ENCODE peak calls at places on chromosomes 4 and X, in six cellular contexts. D, X, J, T, P and Y are unnamed samples.

GRCh38 chr4:118032691-118033090 is 1.6 kb upstream of the NDST3 start:
- DNase-seq in D (no peak), X (peak; percentile 16), T (no peak), J (no peak), P (peak; percentile 10), Y (peak; percentile 42)

GRCh38 chrX:153922932-153923857 is 2.9 kb downstream of the ARHGAP4 start:
- DNase-seq in P (peak; percentile 66), T (peak; percentile 72), X (no peak), J (peak; percentile 8), D (peak; percentile 83), Y (peak; percentile 63)

GRCh38 chrX:20284992-20285391 is 18.3 kb upstream of the RPS6KA3 start:
- DNase-seq in J (no peak), X (no peak), D (no peak), T (no peak), P (no peak), Y (no peak)

GRCh38 chr4:11700751-11701226 is 272.1 kb upstream of the HS3ST1 start:
- DNase-seq in T (no peak), D (no peak), J (no peak), P (peak; percentile 75), X (peak; percentile 27), Y (peak; percentile 54)

GRCh38 chrX:125646195-125646594 is 326.5 kb downstream of the TEX13C start:
- DNase-seq in D (no peak), T (no peak), P (no peak), J (no peak), X (no peak), Y (no peak)

GRCh38 chr4:164509951-164510350 is 244.0 kb upstream of the SMIM31 start:
- DNase-seq in D (no peak), P (peak; percentile 2), J (no peak), X (peak; percentile 35), T (no peak), Y (peak; percentile 63)

GRCh38 chrX:56623316-56623715 is 59.9 kb downstream of the UBQLN2 start:
- DNase-seq in J (no peak), T (no peak), X (no peak), P (no peak), D (no peak), Y (no peak)

GRCh38 chr4:43244688-43245382 is 352.3 kb downstream of the GRXCR1 start:
- DNase-seq in P (no peak), J (no peak), X (no peak), T (no peak), D (no peak), Y (no peak)

GRCh38 chr4:10160280-10160856 is 43.8 kb upstream of the WDR1 start:
- DNase-seq in J (no peak), T (no peak), D (no peak), X (no peak), P (peak; percentile 21), Y (peak; percentile 20)

GRCh38 chrX:12917753-12918152 is 11.3 kb downstream of the TLR8 start:
- DNase-seq in X (no peak), J (no peak), P (no peak), D (no peak), T (no peak), Y (no peak)

GRCh38 chrX:111006119-111006518 is 89.9 kb upstream of the PAK3 start:
- DNase-seq in X (no peak), P (peak; percentile 34), J (no peak), D (no peak), T (no peak), Y (peak; percentile 30)

GRCh38 chrX:77440310-77440709 is 6.9 kb upstream of the FGF16 start:
- DNase-seq in D (no peak), J (no peak), X (no peak), P (no peak), T (no peak), Y (no peak)

GRCh38 chrX:1614927-1615326 is at the start of gene ASMT:
- DNase-seq in J (no peak), P (no peak), D (no peak), X (no peak), T (no peak), Y (no peak)

GRCh38 chr4:170047774-170048354 is 21.7 kb upstream of the MFAP3L start:
- DNase-seq in X (peak; percentile 18), P (peak; percentile 73), J (peak; percentile 40), T (peak; percentile 50), D (no peak), Y (peak; percentile 62)

GRCh38 chr4:22410645-22411247 is 105.1 kb downstream of the ADGRA3 start:
- DNase-seq in T (no peak), P (peak; percentile 19), X (no peak), J (no peak), D (no peak), Y (peak; percentile 22)

GRCh38 chrX:13515181-13515930 is 54.0 kb upstream of the EGFL6 start:
- DNase-seq in P (no peak), X (no peak), J (peak; percentile 36), T (no peak), D (no peak), Y (no peak)

GRCh38 chr4:165505991-165506779 is 127.4 kb downstream of the CPE start:
- DNase-seq in D (no peak), T (no peak), J (peak; percentile 88), X (no peak), P (peak; percentile 73), Y (peak; percentile 69)

GRCh38 chrX:129798888-129799287 is 19.1 kb downstream of the SASH3 start:
- DNase-seq in P (no peak), J (no peak), X (no peak), D (no peak), T (no peak), Y (no peak)

GRCh38 chrX:140439455-140439854 is 65.4 kb downstream of the SOX3 start:
- DNase-seq in P (no peak), X (peak; percentile 1), J (no peak), D (no peak), T (no peak), Y (peak; percentile 34)

GRCh38 chr4:73451978-73452747 is 16.1 kb downstream of the AFP start:
- DNase-seq in D (no peak), P (peak; percentile 6), X (no peak), T (no peak), J (no peak), Y (no peak)

GRCh38 chrX:44344194-44344593 is 722 bp upstream of the EFHC2 start:
- DNase-seq in D (no peak), T (peak; percentile 38), P (no peak), X (no peak), J (no peak), Y (no peak)

GRCh38 chr4:30716158-30716557 is 4.0 kb upstream of the PCDH7 start:
- DNase-seq in J (no peak), X (peak; percentile 23), T (no peak), D (no peak), P (peak; percentile 63), Y (peak; percentile 59)

GRCh38 chr4:167903291-167903721 is 189.0 kb upstream of the ANXA10 start:
- DNase-seq in D (no peak), P (peak; percentile 79), J (no peak), T (no peak), X (peak; percentile 54), Y (peak; percentile 54)

GRCh38 chrX:136623400-136623799 is 24.6 kb upstream of the CD40LG start:
- DNase-seq in T (no peak), J (no peak), D (no peak), X (no peak), P (no peak), Y (no peak)

GRCh38 chrX:94256396-94256795 is 582.4 kb downstream of the FAM133A start:
- DNase-seq in P (no peak), D (no peak), T (no peak), X (no peak), J (no peak), Y (no peak)

GRCh38 chr4:101027721-101028120 is 319.6 kb downstream of the PPP3CA start:
- DNase-seq in T (no peak), P (no peak), J (no peak), X (no peak), D (no peak), Y (no peak)

GRCh38 chr4:152044341-152044740 is 283.5 kb upstream of the GATB start:
- DNase-seq in J (no peak), X (no peak), T (no peak), D (no peak), P (no peak), Y (no peak)

GRCh38 chr4:164012396-164013027 is 518.0 kb downstream of the TMA16 start:
- DNase-seq in T (no peak), J (no peak), D (no peak), X (peak; percentile 27), P (peak; percentile 34), Y (peak; percentile 66)

GRCh38 chr4:114539985-114540384 is 58.6 kb upstream of the UGT8 start:
- DNase-seq in T (no peak), P (no peak), D (no peak), J (no peak), X (no peak), Y (no peak)
- TF ChIP-seq CTCF in T (no peak), P (no peak), D (no peak), J (no peak), X (no peak), Y (no peak)

GRCh38 chr4:34328939-34329338 is 1915.4 kb downstream of the ARAP2 start:
- DNase-seq in P (no peak), X (no peak), T (no peak), D (no peak), J (no peak), Y (no peak)

GRCh38 chr4:34318773-34319172 is 1925.5 kb downstream of the ARAP2 start:
- DNase-seq in T (no peak), D (no peak), J (no peak), X (no peak), P (no peak), Y (no peak)

GRCh38 chr4:34323549-34324325 is 1920.6 kb downstream of the ARAP2 start:
- DNase-seq in T (no peak), D (no peak), J (no peak), P (peak; percentile 49), X (no peak), Y (no peak)
- TF ChIP-seq CTCF in T (no peak), D (no peak), J (peak; percentile 23), P (peak; percentile 39), X (no peak), Y (no peak)

GRCh38 chrX:15913161-15913560 is 58.5 kb upstream of the AP1S2 start:
- DNase-seq in T (no peak), D (no peak), J (no peak), X (no peak), P (peak; percentile 2), Y (no peak)
- TF ChIP-seq CTCF in T (no peak), D (no peak), J (no peak), X (no peak), P (no peak), Y (no peak)

DNA sequence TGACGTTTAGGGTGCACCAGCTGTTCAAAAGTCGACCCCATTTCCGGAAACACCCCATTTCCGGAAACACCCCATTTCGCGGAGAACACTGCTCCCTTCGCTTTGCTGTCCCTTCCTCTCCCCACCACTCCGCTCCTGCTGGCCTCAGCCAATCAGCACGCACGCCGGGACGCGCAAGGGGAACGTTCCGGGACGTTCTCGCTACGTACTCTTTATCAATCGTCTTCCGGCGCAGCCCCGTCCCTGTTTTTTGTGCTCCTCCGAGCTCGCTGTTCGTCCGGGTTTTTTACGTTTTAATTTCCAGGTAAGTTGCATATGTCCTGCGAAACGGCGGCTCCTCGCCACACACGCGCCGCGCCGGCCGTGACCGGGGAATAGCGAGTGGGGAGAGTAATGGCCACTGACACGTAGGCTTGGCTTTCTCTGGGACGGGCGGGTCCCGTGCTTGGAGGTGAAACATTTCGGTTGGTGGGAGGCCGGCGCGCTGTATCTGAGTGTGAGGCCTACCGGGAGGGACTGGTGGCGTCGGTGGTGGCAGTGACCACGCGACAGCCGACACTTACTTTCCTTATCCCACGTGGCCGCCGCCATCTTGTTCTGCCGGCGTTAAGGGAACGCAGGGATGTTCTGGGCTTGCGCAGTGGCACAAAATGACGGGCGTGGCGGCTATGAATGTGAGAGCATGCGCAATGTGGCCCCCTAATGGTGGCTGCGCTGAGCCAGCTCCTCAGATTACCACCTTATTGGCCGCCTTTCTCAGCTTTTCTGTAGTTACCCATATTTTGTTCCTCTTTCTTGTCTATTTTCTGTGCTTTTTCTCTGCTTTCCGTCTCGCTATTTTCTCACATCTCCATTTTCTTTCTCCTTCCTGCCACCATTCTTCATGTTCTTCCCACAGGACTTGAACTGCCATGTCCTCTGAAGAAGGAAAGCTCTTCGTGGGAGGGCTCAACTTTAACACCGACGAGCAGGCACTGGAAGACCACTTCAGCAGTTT is at the start of gene RBM3:
- DNase-seq in P (peak; percentile 90), J (peak; percentile 86), T (peak; percentile 94), X (peak; percentile 89), D (peak; percentile 97), Y (peak; percentile 88)
- TF ChIP-seq CTCF in P (peak; percentile 25), J (peak; percentile 35), T (peak; percentile 61), X (peak; percentile 33), D (no peak), Y (no peak)